ENCODE peak calls at places on chromosomes 3 and 15, in nine cellular contexts. One of them, this sample, is unnamed.

GRCh38 chr3:11907667-11908660 is 61.3 kb upstream of the TAMM41 start:
- DNase-seq in astrocyte of the spinal cord: no peak
- DNase-seq in GM20000: no peak
- DNase-seq in PC-9: no peak
- DNase-seq in right lobe of liver: no peak
- DNase-seq in fibroblast of lung: peak; percentile 3
- DNase-seq in neural progenitor cell: no peak
- DNase-seq in BJ: no peak
- DNase-seq in cardiac fibroblast: no peak
- DNase-seq in this sample: peak; percentile 6

GRCh38 chr15:52097176-52097575 is 15.4 kb downstream of the BCL2L10 start:
- DNase-seq in neural progenitor cell: no peak
- DNase-seq in cardiac fibroblast: peak; percentile 60
- DNase-seq in astrocyte of the spinal cord: no peak
- DNase-seq in BJ: no peak
- DNase-seq in GM20000: no peak
- DNase-seq in PC-9: no peak
- DNase-seq in fibroblast of lung: no peak
- DNase-seq in right lobe of liver: no peak
- DNase-seq in this sample: no peak

GRCh38 chr3:31891876-31892455 is 89.1 kb downstream of the OSBPL10 start:
- DNase-seq in astrocyte of the spinal cord: no peak
- DNase-seq in neural progenitor cell: no peak
- DNase-seq in BJ: no peak
- DNase-seq in cardiac fibroblast: no peak
- DNase-seq in PC-9: no peak
- DNase-seq in right lobe of liver: no peak
- DNase-seq in GM20000: no peak
- DNase-seq in fibroblast of lung: no peak
- DNase-seq in this sample: no peak

GRCh38 chr3:5294360-5294759 is 106.9 kb downstream of the EDEM1 start:
- DNase-seq in BJ: peak; percentile 37
- DNase-seq in astrocyte of the spinal cord: peak; percentile 22
- DNase-seq in GM20000: no peak
- DNase-seq in PC-9: no peak
- DNase-seq in neural progenitor cell: no peak
- DNase-seq in fibroblast of lung: peak; percentile 86
- DNase-seq in right lobe of liver: no peak
- DNase-seq in cardiac fibroblast: no peak
- DNase-seq in this sample: peak; percentile 47

GRCh38 chr3:60932669-60933068 is 318.6 kb downstream of the FHIT start:
- DNase-seq in right lobe of liver: no peak
- DNase-seq in neural progenitor cell: no peak
- DNase-seq in astrocyte of the spinal cord: peak; percentile 30
- DNase-seq in BJ: no peak
- DNase-seq in fibroblast of lung: peak; percentile 50
- DNase-seq in PC-9: no peak
- DNase-seq in GM20000: no peak
- DNase-seq in cardiac fibroblast: no peak
- DNase-seq in this sample: peak; percentile 39

GRCh38 chr3:138479355-138479964 is 45.0 kb downstream of the ESYT3 start:
- DNase-seq in GM20000: peak; percentile 60
- DNase-seq in neural progenitor cell: peak; percentile 79
- DNase-seq in right lobe of liver: no peak
- DNase-seq in BJ: no peak
- DNase-seq in PC-9: no peak
- DNase-seq in fibroblast of lung: peak; percentile 27
- DNase-seq in astrocyte of the spinal cord: peak; percentile 47
- DNase-seq in cardiac fibroblast: peak; percentile 64
- DNase-seq in this sample: peak; percentile 41

GRCh38 chr3:195250473-195251251 is 20.3 kb downstream of the XXYLT1 start:
- DNase-seq in PC-9: no peak
- DNase-seq in neural progenitor cell: no peak
- DNase-seq in astrocyte of the spinal cord: peak; percentile 38
- DNase-seq in cardiac fibroblast: peak; percentile 46
- DNase-seq in GM20000: peak; percentile 54
- DNase-seq in fibroblast of lung: no peak
- DNase-seq in right lobe of liver: peak; percentile 16
- DNase-seq in BJ: no peak
- DNase-seq in this sample: peak; percentile 34

GRCh38 chr3:147449669-147450068 is 40.5 kb downstream of the ZIC1 start:
- DNase-seq in neural progenitor cell: no peak
- DNase-seq in BJ: no peak
- DNase-seq in fibroblast of lung: no peak
- DNase-seq in PC-9: no peak
- DNase-seq in GM20000: no peak
- DNase-seq in cardiac fibroblast: no peak
- DNase-seq in astrocyte of the spinal cord: no peak
- DNase-seq in right lobe of liver: no peak
- DNase-seq in this sample: no peak

GRCh38 chr15:71575474-71576045 is 234.8 kb upstream of the NR2E3 start:
- DNase-seq in astrocyte of the spinal cord: peak; percentile 21
- DNase-seq in fibroblast of lung: no peak
- DNase-seq in GM20000: no peak
- DNase-seq in cardiac fibroblast: peak; percentile 33
- DNase-seq in BJ: no peak
- DNase-seq in neural progenitor cell: no peak
- DNase-seq in right lobe of liver: no peak
- DNase-seq in PC-9: no peak
- DNase-seq in this sample: peak; percentile 28
- TF ChIP-seq CTCF in astrocyte of the spinal cord: peak; percentile 55
- TF ChIP-seq CTCF in fibroblast of lung: peak; percentile 69
- TF ChIP-seq CTCF in GM20000: no peak
- TF ChIP-seq CTCF in cardiac fibroblast: peak; percentile 66
- TF ChIP-seq CTCF in BJ: peak; percentile 62
- TF ChIP-seq CTCF in neural progenitor cell: peak; percentile 45
- TF ChIP-seq CTCF in right lobe of liver: peak; percentile 54
- TF ChIP-seq CTCF in PC-9: peak; percentile 61
- TF ChIP-seq CTCF in this sample: peak; percentile 82

DNA sequence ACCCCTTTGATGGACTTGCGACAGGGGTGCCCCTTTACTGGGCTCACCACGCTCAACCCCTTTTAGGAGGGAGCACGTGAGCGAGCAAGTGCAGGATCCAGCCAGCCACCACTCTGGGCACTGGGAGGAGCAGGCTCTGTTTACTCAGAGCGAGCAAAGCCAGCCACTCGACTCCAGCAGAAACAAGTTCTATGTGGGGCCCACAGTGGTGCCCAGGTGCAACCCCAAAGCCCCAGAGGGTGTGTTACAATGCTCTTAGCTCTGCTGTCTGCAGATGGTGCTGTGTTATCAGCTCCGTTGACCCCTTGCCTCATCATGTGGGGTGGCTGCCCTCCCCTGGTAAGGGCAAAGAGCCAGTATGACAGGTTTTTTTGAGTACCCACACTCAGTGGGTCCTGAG is 120.3 kb upstream of the SUCLG2 start:
- DNase-seq in BJ: no peak
- DNase-seq in cardiac fibroblast: no peak
- DNase-seq in GM20000: no peak
- DNase-seq in neural progenitor cell: no peak
- DNase-seq in right lobe of liver: no peak
- DNase-seq in fibroblast of lung: no peak
- DNase-seq in astrocyte of the spinal cord: no peak
- DNase-seq in PC-9: no peak
- DNase-seq in this sample: no peak
- TF ChIP-seq CTCF in BJ: no peak
- TF ChIP-seq CTCF in cardiac fibroblast: no peak
- TF ChIP-seq CTCF in GM20000: no peak
- TF ChIP-seq CTCF in neural progenitor cell: no peak
- TF ChIP-seq CTCF in right lobe of liver: no peak
- TF ChIP-seq CTCF in fibroblast of lung: no peak
- TF ChIP-seq CTCF in astrocyte of the spinal cord: no peak
- TF ChIP-seq CTCF in PC-9: no peak
- TF ChIP-seq CTCF in this sample: no peak

DNA sequence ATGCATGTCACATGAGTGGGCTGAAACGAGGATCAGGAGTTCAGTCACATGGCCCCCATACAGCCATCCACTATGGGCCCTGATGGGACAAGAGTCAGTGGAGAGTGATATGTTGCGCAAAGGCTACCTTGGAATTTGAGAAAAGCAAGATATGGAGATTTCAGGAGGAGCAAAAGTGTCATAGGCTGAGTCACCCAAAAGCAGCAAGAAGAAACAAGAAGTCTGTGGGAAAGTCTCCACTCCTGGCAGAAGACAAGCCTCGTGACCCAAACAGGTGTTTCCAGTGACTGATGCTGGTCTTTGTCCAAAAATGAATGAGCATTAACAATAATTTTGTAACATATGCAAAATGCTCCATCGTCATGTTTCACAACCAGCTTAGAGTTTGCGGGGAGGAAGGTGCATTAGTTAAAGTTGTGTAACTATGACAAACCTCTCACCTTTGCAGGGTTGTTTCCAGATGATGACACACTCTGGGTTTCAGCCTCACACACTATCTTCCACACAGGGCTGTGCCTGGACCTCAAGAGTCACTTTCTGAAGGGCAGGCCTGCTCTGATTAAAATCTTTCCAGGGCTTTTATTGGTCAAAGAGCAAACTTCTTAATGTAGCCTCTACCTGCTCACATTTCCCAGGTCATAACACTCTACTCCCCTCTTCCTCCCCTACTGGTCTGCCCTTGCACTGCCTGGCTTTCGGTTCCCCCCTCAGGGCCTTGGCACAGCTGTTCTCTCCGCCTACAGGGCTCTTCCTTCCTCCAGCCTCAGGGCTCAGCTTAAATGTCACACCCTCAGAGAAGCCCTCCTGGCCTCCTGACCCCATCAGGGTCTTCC is 3.9 kb upstream of the DNASE1L3 start:
- DNase-seq in fibroblast of lung: no peak
- DNase-seq in neural progenitor cell: no peak
- DNase-seq in BJ: no peak
- DNase-seq in right lobe of liver: peak; percentile 54
- DNase-seq in cardiac fibroblast: no peak
- DNase-seq in astrocyte of the spinal cord: no peak
- DNase-seq in PC-9: peak; percentile 61
- DNase-seq in GM20000: peak; percentile 60
- DNase-seq in this sample: no peak
- TF ChIP-seq CTCF in fibroblast of lung: no peak
- TF ChIP-seq CTCF in neural progenitor cell: no peak
- TF ChIP-seq CTCF in BJ: no peak
- TF ChIP-seq CTCF in right lobe of liver: peak; percentile 10
- TF ChIP-seq CTCF in cardiac fibroblast: no peak
- TF ChIP-seq CTCF in astrocyte of the spinal cord: no peak
- TF ChIP-seq CTCF in PC-9: no peak
- TF ChIP-seq CTCF in GM20000: no peak
- TF ChIP-seq CTCF in this sample: peak; percentile 10

GRCh38 chr3:143436231-143436930 is 316.8 kb downstream of the CHST2 start:
- DNase-seq in BJ: no peak
- DNase-seq in fibroblast of lung: peak; percentile 25
- DNase-seq in neural progenitor cell: no peak
- DNase-seq in cardiac fibroblast: peak; percentile 33
- DNase-seq in PC-9: no peak
- DNase-seq in astrocyte of the spinal cord: no peak
- DNase-seq in right lobe of liver: no peak
- DNase-seq in GM20000: no peak
- DNase-seq in this sample: peak; percentile 43
- TF ChIP-seq CTCF in BJ: no peak
- TF ChIP-seq CTCF in fibroblast of lung: no peak
- TF ChIP-seq CTCF in neural progenitor cell: no peak
- TF ChIP-seq CTCF in cardiac fibroblast: no peak
- TF ChIP-seq CTCF in PC-9: no peak
- TF ChIP-seq CTCF in astrocyte of the spinal cord: no peak
- TF ChIP-seq CTCF in right lobe of liver: no peak
- TF ChIP-seq CTCF in GM20000: no peak
- TF ChIP-seq CTCF in this sample: no peak

GRCh38 chr15:89321521-89322410 is 12.9 kb downstream of the POLG start:
- DNase-seq in BJ: no peak
- DNase-seq in cardiac fibroblast: no peak
- DNase-seq in fibroblast of lung: no peak
- DNase-seq in neural progenitor cell: no peak
- DNase-seq in right lobe of liver: peak; percentile 87
- DNase-seq in PC-9: no peak
- DNase-seq in GM20000: no peak
- DNase-seq in astrocyte of the spinal cord: no peak
- DNase-seq in this sample: no peak
- TF ChIP-seq CTCF in BJ: peak; percentile 4
- TF ChIP-seq CTCF in cardiac fibroblast: peak; percentile 15
- TF ChIP-seq CTCF in fibroblast of lung: no peak
- TF ChIP-seq CTCF in neural progenitor cell: peak; percentile 9
- TF ChIP-seq CTCF in right lobe of liver: peak; percentile 33
- TF ChIP-seq CTCF in PC-9: no peak
- TF ChIP-seq CTCF in GM20000: no peak
- TF ChIP-seq CTCF in astrocyte of the spinal cord: no peak
- TF ChIP-seq CTCF in this sample: peak; percentile 38

GRCh38 chr15:73389971-73390544 is 21.3 kb upstream of the HCN4 start:
- DNase-seq in neural progenitor cell: no peak
- DNase-seq in fibroblast of lung: no peak
- DNase-seq in right lobe of liver: no peak
- DNase-seq in PC-9: no peak
- DNase-seq in astrocyte of the spinal cord: no peak
- DNase-seq in BJ: no peak
- DNase-seq in cardiac fibroblast: no peak
- DNase-seq in GM20000: no peak
- DNase-seq in this sample: no peak

GRCh38 chr15:73389539-73389938 is 20.8 kb upstream of the HCN4 start:
- DNase-seq in right lobe of liver: no peak
- DNase-seq in BJ: no peak
- DNase-seq in PC-9: no peak
- DNase-seq in astrocyte of the spinal cord: no peak
- DNase-seq in cardiac fibroblast: no peak
- DNase-seq in neural progenitor cell: no peak
- DNase-seq in fibroblast of lung: no peak
- DNase-seq in GM20000: no peak
- DNase-seq in this sample: no peak

GRCh38 chr15:73392025-73392424 is 23.3 kb upstream of the HCN4 start:
- DNase-seq in astrocyte of the spinal cord: no peak
- DNase-seq in right lobe of liver: no peak
- DNase-seq in cardiac fibroblast: no peak
- DNase-seq in BJ: no peak
- DNase-seq in GM20000: no peak
- DNase-seq in neural progenitor cell: no peak
- DNase-seq in fibroblast of lung: no peak
- DNase-seq in PC-9: no peak
- DNase-seq in this sample: no peak

GRCh38 chr15:73388256-73388781 is 19.6 kb upstream of the HCN4 start:
- DNase-seq in fibroblast of lung: peak; percentile 89
- DNase-seq in PC-9: peak; percentile 37
- DNase-seq in BJ: peak; percentile 8
- DNase-seq in astrocyte of the spinal cord: peak; percentile 32
- DNase-seq in right lobe of liver: no peak
- DNase-seq in GM20000: no peak
- DNase-seq in neural progenitor cell: no peak
- DNase-seq in cardiac fibroblast: peak; percentile 77
- DNase-seq in this sample: peak; percentile 61

DNA sequence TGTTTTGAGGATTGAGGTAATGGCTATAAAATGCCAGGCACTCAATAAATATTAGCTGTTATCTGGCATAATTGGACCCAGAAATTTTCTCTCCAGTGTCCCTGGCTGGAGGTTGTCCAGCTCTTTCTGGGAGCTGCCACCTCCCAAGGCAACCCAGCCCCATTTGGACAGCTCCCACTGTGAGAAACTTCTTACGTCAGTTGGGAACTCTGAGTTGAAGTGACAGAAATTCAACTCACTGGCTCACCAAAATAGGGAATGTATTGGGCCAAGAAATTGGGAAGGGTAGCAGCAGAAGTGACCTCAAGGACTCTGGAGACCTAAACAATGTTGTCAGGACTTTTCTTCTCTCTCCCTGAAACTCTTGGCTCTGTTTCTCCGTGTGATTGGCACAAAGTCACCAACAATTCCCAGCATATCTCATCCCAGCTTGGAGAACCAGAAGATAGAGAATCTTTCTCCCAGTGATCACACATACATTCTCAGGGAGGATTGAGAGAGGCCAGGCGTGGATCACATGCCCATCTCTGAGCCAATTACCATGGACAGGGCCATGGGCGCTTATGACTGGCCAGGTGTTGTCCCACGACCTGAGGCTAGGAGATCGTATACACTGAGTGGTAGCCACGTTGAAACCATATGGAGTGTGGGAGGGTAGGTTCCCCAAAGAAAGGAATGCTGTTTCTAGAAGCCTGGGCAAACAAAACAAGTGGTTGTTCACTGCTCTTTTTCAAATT is 22.5 kb upstream of the HCN4 start:
- DNase-seq in right lobe of liver: no peak
- DNase-seq in PC-9: no peak
- DNase-seq in fibroblast of lung: no peak
- DNase-seq in BJ: no peak
- DNase-seq in neural progenitor cell: no peak
- DNase-seq in GM20000: no peak
- DNase-seq in astrocyte of the spinal cord: no peak
- DNase-seq in cardiac fibroblast: no peak
- DNase-seq in this sample: no peak
- TF ChIP-seq CTCF in right lobe of liver: no peak
- TF ChIP-seq CTCF in PC-9: no peak
- TF ChIP-seq CTCF in fibroblast of lung: no peak
- TF ChIP-seq CTCF in BJ: no peak
- TF ChIP-seq CTCF in neural progenitor cell: no peak
- TF ChIP-seq CTCF in GM20000: no peak
- TF ChIP-seq CTCF in astrocyte of the spinal cord: no peak
- TF ChIP-seq CTCF in cardiac fibroblast: no peak
- TF ChIP-seq CTCF in this sample: no peak

This sample was measured in HFFc6.